ENCODE peak calls at places on chromosomes 16 and 17, in six cellular contexts. P is activated effector memory CD4-positive, alpha-beta T cell treated with anti-CD3 and anti-CD28 coated beads, Interleukin-2, amount 50 U/mL, for 16 hours; K is stimulated activated naive B cell treated with anti-CD40 and anti-IgM and Interleukin-4, amounts not matched to agents 10 μg/mL and 1 μg/mL and 100 μg/mL, for 72 hours; I is LHCN-M2; R is Daoy; Y is H54. W is an unnamed sample.

GRCh38 chr16:17313085-17313611 is 157.6 kb downstream of the XYLT1 start:
- DNase-seq in I (no peak), P (no peak), R (peak; percentile 8), Y (no peak), K (no peak), W (no peak)

GRCh38 chr16:54359086-54359485 is 72.5 kb upstream of the IRX3 start:
- DNase-seq in Y (no peak), I (peak; percentile 49), R (no peak), P (no peak), K (no peak), W (no peak)

GRCh38 chr16:55323637-55324490 is at the start of gene IRX6:
- DNase-seq in Y (peak; percentile 38), I (peak; percentile 18), P (no peak), K (no peak), R (peak; percentile 76), W (no peak)

GRCh38 chr16:12679660-12680272 is 123.9 kb downstream of the CPPED1 start:
- DNase-seq in R (no peak), Y (no peak), P (no peak), K (no peak), I (no peak), W (no peak)

GRCh38 chr16:22055881-22056280 is 36.5 kb upstream of the VWA3A start:
- DNase-seq in I (no peak), P (no peak), Y (no peak), K (no peak), R (no peak), W (no peak)

GRCh38 chr16:31333686-31334649 is 21.0 kb upstream of the ITGAX start:
- DNase-seq in I (no peak), P (peak; percentile 67), R (peak; percentile 35), Y (no peak), K (no peak), W (peak; percentile 61)

GRCh38 chr16:49748322-49748721 is 107.6 kb downstream of the ZNF423 start:
- DNase-seq in P (no peak), R (peak; percentile 56), I (no peak), Y (no peak), K (no peak), W (no peak)

GRCh38 chr17:63431939-63432804 is 13.9 kb downstream of the CYB561 start:
- DNase-seq in Y (no peak), P (peak; percentile 53), K (no peak), R (peak; percentile 74), I (no peak), W (no peak)

GRCh38 chr16:49281843-49282642 is 405 bp upstream of the CBLN1 start:
- DNase-seq in Y (no peak), I (no peak), K (peak; percentile 34), R (peak; percentile 64), P (peak; percentile 66), W (no peak)

GRCh38 chr16:8936421-8936820 is 27.3 kb downstream of the USP7 start:
- DNase-seq in P (peak; percentile 91), K (peak; percentile 39), R (peak; percentile 44), I (peak; percentile 34), Y (peak; percentile 54), W (peak; percentile 57)

GRCh38 chr17:38980455-38981217 is 13.4 kb upstream of the FBXO47 start:
- DNase-seq in I (no peak), Y (no peak), R (no peak), P (no peak), K (no peak), W (no peak)

GRCh38 chr16:84996365-84996764 is 15.0 kb downstream of the ZDHHC7 start:
- DNase-seq in P (no peak), R (no peak), I (no peak), K (no peak), Y (no peak), W (no peak)

GRCh38 chr16:15900901-15901465 is 12.6 kb upstream of the CEP20 start:
- DNase-seq in P (no peak), I (no peak), R (no peak), Y (no peak), K (no peak), W (no peak)

GRCh38 chr17:11880714-11881113 is 116.6 kb downstream of the ZNF18 start:
- DNase-seq in R (peak; percentile 62), P (no peak), I (no peak), K (no peak), Y (peak; percentile 9), W (no peak)

GRCh38 chr17:78697846-78698343 is 84.2 kb downstream of the CYTH1 start:
- DNase-seq in P (no peak), R (no peak), K (peak; percentile 31), Y (no peak), I (no peak), W (no peak)

W was measured in HTR-8/SVneo.